ENCODE peak calls at places on chromosome 6, in five cellular contexts. U is upper lobe of right lung, F is mesothelial cell of epicardium, O is lower lobe of right lung, Z is PC-9. L is an unnamed sample.

GRCh38 chr6:44221961-44222335 is 1.4 kb upstream of the SLC29A1 start:
- DNase-seq in U (no peak), F (no peak), O (no peak), Z (no peak), L (no peak)

GRCh38 chr6:46925563-46926253 is 4.0 kb upstream of the ADGRF5 start:
- DNase-seq in U (peak; percentile 78), F (no peak), O (peak; percentile 75), Z (peak; percentile 98), L (no peak)

GRCh38 chr6:150606258-150607043 is 6.8 kb downstream of the PLEKHG1 start:
- DNase-seq in U (no peak), F (no peak), O (no peak), Z (no peak), L (no peak)

GRCh38 chr6:16184129-16184528 is 54.3 kb upstream of the GMPR start:
- DNase-seq in U (no peak), F (no peak), O (peak; percentile 62), Z (no peak), L (no peak)

GRCh38 chr6:101396552-101397173 is 3.2 kb downstream of the GRIK2 start:
- DNase-seq in U (no peak), F (peak; percentile 78), O (no peak), Z (peak; percentile 48), L (no peak)

GRCh38 chr6:98787961-98788360 is 46.4 kb upstream of the POU3F2 start:
- DNase-seq in U (no peak), F (no peak), O (no peak), Z (no peak), L (no peak)

GRCh38 chr6:2989332-2990178 is 10.1 kb upstream of the NQO2 start:
- DNase-seq in U (peak; percentile 83), F (peak; percentile 74), O (peak; percentile 86), Z (peak; percentile 90), L (no peak)

GRCh38 chr6:24910331-24910849 is 25.4 kb downstream of the RIPOR2 start:
- DNase-seq in U (peak; percentile 66), F (no peak), O (peak; percentile 46), Z (no peak), L (no peak)

GRCh38 chr6:87282743-87283142 is 39.6 kb upstream of the SMIM8 start:
- DNase-seq in U (no peak), F (no peak), O (no peak), Z (no peak), L (no peak)

GRCh38 chr6:5173862-5174643 is 86.7 kb downstream of the LYRM4 start:
- DNase-seq in U (no peak), F (no peak), O (no peak), Z (no peak), L (no peak)

GRCh38 chr6:122733259-122733658 is 46.3 kb upstream of the FABP7 start:
- DNase-seq in U (no peak), F (no peak), O (no peak), Z (no peak), L (no peak)

GRCh38 chr6:147546501-147547368 is 38.2 kb downstream of the SAMD5 start:
- DNase-seq in U (no peak), F (no peak), O (no peak), Z (no peak), L (no peak)

GRCh38 chr6:118893095-118893881 is 664 bp upstream of the ASF1A start:
- DNase-seq in U (no peak), F (no peak), O (no peak), Z (peak; percentile 58), L (no peak)

GRCh38 chr6:169816975-169817374 is 65.6 kb downstream of the ERMARD start:
- DNase-seq in U (no peak), F (no peak), O (no peak), Z (no peak), L (no peak)

GRCh38 chr6:100573169-100573568 is 108.4 kb upstream of the SIM1 start:
- DNase-seq in U (no peak), F (no peak), O (no peak), Z (no peak), L (no peak)

GRCh38 chr6:32194825-32195651 is 2.6 kb upstream of the GPSM3 start:
- DNase-seq in U (no peak), F (no peak), O (no peak), Z (no peak), L (no peak)

GRCh38 chr6:138999949-139000725 is 12.1 kb upstream of the REPS1 start:
- DNase-seq in U (no peak), F (no peak), O (no peak), Z (peak; percentile 58), L (no peak)

GRCh38 chr6:19342616-19343015 is 494.6 kb upstream of the ID4 start:
- DNase-seq in U (no peak), F (no peak), O (no peak), Z (no peak), L (no peak)

GRCh38 chr6:104143757-104144156 is 716.0 kb downstream of the HACE1 start:
- DNase-seq in U (no peak), F (no peak), O (no peak), Z (no peak), L (no peak)

GRCh38 chr6:42390228-42390934 is 61.3 kb downstream of the TRERF1 start:
- DNase-seq in U (no peak), F (no peak), O (no peak), Z (no peak), L (no peak)

GRCh38 chr6:7697820-7698623 is 27.9 kb upstream of the BMP6 start:
- DNase-seq in U (no peak), F (no peak), O (no peak), Z (peak; percentile 89), L (no peak)

GRCh38 chr6:158043008-158043407 is 61.3 kb downstream of the SYNJ2 start:
- DNase-seq in U (peak; percentile 54), F (no peak), O (peak; percentile 36), Z (no peak), L (peak; percentile 80)

GRCh38 chr6:96899019-96899418 is 1.3 kb upstream of the NDUFAF4 start:
- DNase-seq in U (no peak), F (no peak), O (no peak), Z (peak; percentile 59), L (no peak)

GRCh38 chr6:130975325-130975724 is 87.7 kb downstream of the EPB41L2 start:
- DNase-seq in U (no peak), F (no peak), O (no peak), Z (no peak), L (no peak)

GRCh38 chr6:111113731-111114438 is 26.6 kb downstream of the SLC16A10 start:
- DNase-seq in U (no peak), F (no peak), O (no peak), Z (no peak), L (no peak)

GRCh38 chr6:126748141-126748540 is 370.3 kb upstream of the RSPO3 start:
- DNase-seq in U (no peak), F (no peak), O (no peak), Z (no peak), L (no peak)

GRCh38 chr6:9140181-9140580 is 704.8 kb upstream of the SLC35B3 start:
- DNase-seq in U (peak; percentile 66), F (no peak), O (peak; percentile 44), Z (no peak), L (no peak)

GRCh38 chr6:166872431-166873139 is 83.8 kb downstream of the RNASET2 start:
- DNase-seq in U (no peak), F (no peak), O (no peak), Z (no peak), L (no peak)

GRCh38 chr6:142913511-142914047 is 31.4 kb downstream of the HIVEP2 start:
- DNase-seq in U (peak; percentile 57), F (no peak), O (no peak), Z (no peak), L (no peak)

DNA sequence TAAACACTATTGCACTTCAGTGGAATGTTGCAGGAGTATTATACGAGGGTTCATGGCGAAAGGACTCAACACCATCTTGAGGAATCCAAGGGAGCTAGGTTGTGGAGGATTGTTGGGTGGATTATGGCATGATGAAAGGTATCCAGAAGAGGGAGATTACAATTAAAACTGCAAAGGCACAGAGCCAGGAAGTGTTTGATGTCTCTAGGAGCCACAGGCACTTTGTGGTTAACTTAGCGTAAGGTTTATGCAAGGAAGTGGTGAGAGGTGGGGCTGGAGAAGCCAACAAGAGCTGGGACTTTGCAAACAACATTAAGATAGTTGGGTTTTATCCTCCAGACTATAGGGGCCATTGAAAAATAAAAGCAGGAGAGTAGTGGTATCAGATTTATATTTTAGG is 86.6 kb upstream of the TPD52L1 start:
- DNase-seq in U (no peak), F (no peak), O (no peak), Z (peak; percentile 62), L (no peak)
- TF ChIP-seq CTCF in U (no peak), F (no peak), O (no peak), Z (no peak), L (no peak)

DNA sequence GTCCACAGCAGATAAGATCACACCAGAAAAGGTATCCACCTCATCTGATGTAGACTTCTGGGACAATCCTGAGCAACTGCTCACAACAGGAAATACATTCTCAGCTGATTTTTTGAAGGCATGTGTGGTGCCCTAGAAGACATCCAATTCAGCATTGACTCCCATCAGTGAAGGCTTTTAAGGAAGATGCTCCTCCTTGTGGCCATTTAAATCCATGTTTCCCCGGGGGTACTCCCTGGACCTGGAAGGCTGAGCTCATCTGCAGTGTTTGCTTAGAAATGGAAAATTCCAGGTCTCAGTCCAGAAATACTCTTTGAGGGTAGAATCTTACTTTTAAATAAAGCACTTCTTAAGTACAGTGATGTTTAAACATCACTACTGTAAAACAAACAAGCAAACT is 195.5 kb upstream of the PDE10A start:
- DNase-seq in U (no peak), F (no peak), O (no peak), Z (no peak), L (no peak)
- TF ChIP-seq CTCF in U (no peak), F (no peak), O (no peak), Z (no peak), L (peak; percentile 74)

DNA sequence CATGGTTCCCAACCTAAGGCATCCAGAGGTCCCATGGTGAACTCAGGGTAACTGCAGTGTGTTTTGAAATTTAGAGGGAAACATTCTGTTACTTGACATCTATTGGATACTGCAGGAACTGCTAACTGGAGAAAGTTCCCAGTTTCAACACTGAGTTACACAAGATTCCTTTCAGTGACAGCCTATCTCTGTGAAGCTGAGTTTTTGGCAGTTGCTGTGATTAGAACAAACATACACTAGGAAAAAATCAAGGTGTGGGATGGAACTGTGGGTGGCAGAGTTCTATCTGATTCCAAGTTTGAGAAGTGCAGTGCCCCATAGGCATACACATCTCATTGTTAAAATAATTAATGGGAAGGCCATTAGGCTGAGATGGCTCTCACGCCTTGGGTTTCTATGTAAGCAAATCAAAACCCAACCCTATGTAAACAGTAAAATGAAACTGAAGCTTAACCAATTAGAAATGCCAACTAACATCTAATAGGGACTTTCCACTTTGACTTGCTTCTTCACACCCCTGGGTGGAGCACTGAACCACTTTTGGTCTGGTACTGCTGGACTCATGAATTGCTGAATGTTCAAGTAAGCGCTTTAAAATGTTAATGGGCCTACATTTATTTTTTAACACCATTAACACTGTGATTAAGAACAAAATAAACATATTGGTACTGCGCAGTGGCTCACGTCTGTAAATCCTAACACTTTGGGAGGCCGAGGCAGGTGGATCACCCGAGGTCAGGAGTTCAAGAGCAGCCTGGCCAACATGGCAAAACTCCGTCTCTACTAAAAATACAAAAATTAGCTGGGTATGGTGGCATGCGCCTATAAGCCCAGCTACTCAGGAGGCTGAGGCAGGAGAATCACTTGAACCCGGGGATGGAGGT is 55.2 kb upstream of the TBC1D7 start:
- DNase-seq in U (no peak), F (no peak), O (no peak), Z (peak; percentile 75), L (no peak)
- TF ChIP-seq CTCF in U (peak; percentile 24), F (no peak), O (peak; percentile 43), Z (no peak), L (peak; percentile 42)

DNA sequence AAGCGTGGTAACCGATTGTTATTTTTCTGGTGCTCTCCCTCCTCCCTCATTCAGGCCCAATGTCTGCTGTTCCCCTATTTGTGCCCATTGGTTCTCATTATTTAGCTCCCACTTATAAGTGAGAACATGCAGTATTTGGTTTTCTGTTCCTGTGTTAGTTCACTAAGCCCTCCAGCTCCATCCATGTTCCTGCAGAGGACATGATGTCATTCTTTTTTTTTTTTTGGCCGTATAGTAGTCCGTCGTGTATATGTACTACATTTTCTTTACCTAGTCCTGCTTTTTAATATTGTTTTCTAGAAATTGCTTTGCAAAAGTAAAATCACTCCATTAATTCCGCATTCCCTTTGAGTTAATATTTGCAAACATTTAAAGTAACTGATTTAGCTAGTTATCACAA is 23.1 kb downstream of the ZNF451 start:
- DNase-seq in U (no peak), F (no peak), O (no peak), Z (no peak), L (no peak)
- TF ChIP-seq CTCF in U (no peak), F (no peak), O (no peak), Z (no peak), L (no peak)